ENCODE peak calls at places on chromosomes 11 and 22, in ten cellular contexts. One of them, this sample, is unnamed.
A peak's percentile ranks its signal among the peaks of the same experiment; 100 is the strongest.

GRCh38 chr11:22432331-22433065 is 94.3 kb downstream of the SLC17A6 start:
- DNase-seq in hepatocyte: no peak
- DNase-seq in adrenal gland: peak; percentile 62
- DNase-seq in activated CD4-positive, CD25-positive, alpha-beta regulatory T cell treated with anti-CD3 and anti-CD28 coated beads, Interleukin-2, amount 50 U/mL, for 72 hours: no peak
- DNase-seq in GM18507: no peak
- DNase-seq in colonic mucosa: no peak
- DNase-seq in stimulated activated CD4-positive, alpha-beta T cell treated with anti-CD3 and anti-CD28 coated beads, Interleukin-1b, Interleukin-23, amount 100 ng/mL, for 4 hours: no peak
- DNase-seq in astrocyte: peak; percentile 57
- DNase-seq in cardiac muscle cell: no peak
- DNase-seq in neuronal stem cell: peak; percentile 32
- DNase-seq in this sample: no peak

GRCh38 chr11:57071829-57072228 is 83.1 kb downstream of the OR5AK2 start:
- DNase-seq in hepatocyte: no peak
- DNase-seq in adrenal gland: no peak
- DNase-seq in activated CD4-positive, CD25-positive, alpha-beta regulatory T cell treated with anti-CD3 and anti-CD28 coated beads, Interleukin-2, amount 50 U/mL, for 72 hours: no peak
- DNase-seq in GM18507: no peak
- DNase-seq in colonic mucosa: no peak
- DNase-seq in stimulated activated CD4-positive, alpha-beta T cell treated with anti-CD3 and anti-CD28 coated beads, Interleukin-1b, Interleukin-23, amount 100 ng/mL, for 4 hours: no peak
- DNase-seq in astrocyte: peak; percentile 11
- DNase-seq in cardiac muscle cell: no peak
- DNase-seq in neuronal stem cell: no peak
- DNase-seq in this sample: no peak

GRCh38 chr11:16859651-16860050 is 121.2 kb downstream of the C11orf58 start:
- DNase-seq in hepatocyte: no peak
- DNase-seq in adrenal gland: no peak
- DNase-seq in activated CD4-positive, CD25-positive, alpha-beta regulatory T cell treated with anti-CD3 and anti-CD28 coated beads, Interleukin-2, amount 50 U/mL, for 72 hours: no peak
- DNase-seq in GM18507: no peak
- DNase-seq in colonic mucosa: no peak
- DNase-seq in stimulated activated CD4-positive, alpha-beta T cell treated with anti-CD3 and anti-CD28 coated beads, Interleukin-1b, Interleukin-23, amount 100 ng/mL, for 4 hours: no peak
- DNase-seq in astrocyte: no peak
- DNase-seq in cardiac muscle cell: no peak
- DNase-seq in neuronal stem cell: no peak
- DNase-seq in this sample: no peak

GRCh38 chr22:47568700-47569099 is 806.2 kb downstream of the TBC1D22A start:
- DNase-seq in hepatocyte: no peak
- DNase-seq in adrenal gland: no peak
- DNase-seq in activated CD4-positive, CD25-positive, alpha-beta regulatory T cell treated with anti-CD3 and anti-CD28 coated beads, Interleukin-2, amount 50 U/mL, for 72 hours: no peak
- DNase-seq in GM18507: no peak
- DNase-seq in colonic mucosa: no peak
- DNase-seq in stimulated activated CD4-positive, alpha-beta T cell treated with anti-CD3 and anti-CD28 coated beads, Interleukin-1b, Interleukin-23, amount 100 ng/mL, for 4 hours: no peak
- DNase-seq in astrocyte: no peak
- DNase-seq in cardiac muscle cell: no peak
- DNase-seq in neuronal stem cell: no peak
- DNase-seq in this sample: no peak

GRCh38 chr22:41940853-41941765 is 5.8 kb downstream of the CENPM start:
- DNase-seq in hepatocyte: peak; percentile 90
- DNase-seq in adrenal gland: peak; percentile 96
- DNase-seq in activated CD4-positive, CD25-positive, alpha-beta regulatory T cell treated with anti-CD3 and anti-CD28 coated beads, Interleukin-2, amount 50 U/mL, for 72 hours: peak; percentile 82
- DNase-seq in GM18507: no peak
- DNase-seq in colonic mucosa: peak; percentile 89
- DNase-seq in stimulated activated CD4-positive, alpha-beta T cell treated with anti-CD3 and anti-CD28 coated beads, Interleukin-1b, Interleukin-23, amount 100 ng/mL, for 4 hours: peak; percentile 77
- DNase-seq in astrocyte: peak; percentile 64
- DNase-seq in cardiac muscle cell: peak; percentile 86
- DNase-seq in neuronal stem cell: peak; percentile 70
- DNase-seq in this sample: peak; percentile 69

GRCh38 chr11:78798567-78799170 is 224.0 kb upstream of the NARS2 start:
- DNase-seq in hepatocyte: peak; percentile 80
- DNase-seq in adrenal gland: peak; percentile 83
- DNase-seq in activated CD4-positive, CD25-positive, alpha-beta regulatory T cell treated with anti-CD3 and anti-CD28 coated beads, Interleukin-2, amount 50 U/mL, for 72 hours: peak; percentile 34
- DNase-seq in GM18507: peak; percentile 30
- DNase-seq in colonic mucosa: peak; percentile 78
- DNase-seq in stimulated activated CD4-positive, alpha-beta T cell treated with anti-CD3 and anti-CD28 coated beads, Interleukin-1b, Interleukin-23, amount 100 ng/mL, for 4 hours: no peak
- DNase-seq in astrocyte: peak; percentile 42
- DNase-seq in cardiac muscle cell: peak; percentile 78
- DNase-seq in neuronal stem cell: peak; percentile 54
- DNase-seq in this sample: peak; percentile 39

GRCh38 chr11:62857541-62857982 is 18.2 kb upstream of the WDR74 start:
- DNase-seq in hepatocyte: no peak
- DNase-seq in adrenal gland: no peak
- DNase-seq in activated CD4-positive, CD25-positive, alpha-beta regulatory T cell treated with anti-CD3 and anti-CD28 coated beads, Interleukin-2, amount 50 U/mL, for 72 hours: no peak
- DNase-seq in GM18507: no peak
- DNase-seq in colonic mucosa: peak; percentile 21
- DNase-seq in stimulated activated CD4-positive, alpha-beta T cell treated with anti-CD3 and anti-CD28 coated beads, Interleukin-1b, Interleukin-23, amount 100 ng/mL, for 4 hours: no peak
- DNase-seq in astrocyte: no peak
- DNase-seq in cardiac muscle cell: no peak
- DNase-seq in neuronal stem cell: no peak
- DNase-seq in this sample: no peak

GRCh38 chr11:119134389-119134978 is 13.1 kb downstream of the HINFP start:
- DNase-seq in hepatocyte: no peak
- DNase-seq in adrenal gland: no peak
- DNase-seq in activated CD4-positive, CD25-positive, alpha-beta regulatory T cell treated with anti-CD3 and anti-CD28 coated beads, Interleukin-2, amount 50 U/mL, for 72 hours: no peak
- DNase-seq in GM18507: no peak
- DNase-seq in colonic mucosa: no peak
- DNase-seq in stimulated activated CD4-positive, alpha-beta T cell treated with anti-CD3 and anti-CD28 coated beads, Interleukin-1b, Interleukin-23, amount 100 ng/mL, for 4 hours: no peak
- DNase-seq in astrocyte: no peak
- DNase-seq in cardiac muscle cell: no peak
- DNase-seq in neuronal stem cell: no peak
- DNase-seq in this sample: no peak

GRCh38 chr11:108364159-108364558 is 103.2 kb downstream of the C11orf65 start:
- DNase-seq in hepatocyte: no peak
- DNase-seq in adrenal gland: no peak
- DNase-seq in activated CD4-positive, CD25-positive, alpha-beta regulatory T cell treated with anti-CD3 and anti-CD28 coated beads, Interleukin-2, amount 50 U/mL, for 72 hours: no peak
- DNase-seq in GM18507: no peak
- DNase-seq in colonic mucosa: no peak
- DNase-seq in stimulated activated CD4-positive, alpha-beta T cell treated with anti-CD3 and anti-CD28 coated beads, Interleukin-1b, Interleukin-23, amount 100 ng/mL, for 4 hours: no peak
- DNase-seq in astrocyte: peak; percentile 38
- DNase-seq in cardiac muscle cell: no peak
- DNase-seq in neuronal stem cell: no peak
- DNase-seq in this sample: no peak

GRCh38 chr11:8023831-8024555 is 36.9 kb downstream of the EIF3F start:
- DNase-seq in hepatocyte: no peak
- DNase-seq in adrenal gland: peak; percentile 41
- DNase-seq in activated CD4-positive, CD25-positive, alpha-beta regulatory T cell treated with anti-CD3 and anti-CD28 coated beads, Interleukin-2, amount 50 U/mL, for 72 hours: no peak
- DNase-seq in GM18507: no peak
- DNase-seq in colonic mucosa: no peak
- DNase-seq in stimulated activated CD4-positive, alpha-beta T cell treated with anti-CD3 and anti-CD28 coated beads, Interleukin-1b, Interleukin-23, amount 100 ng/mL, for 4 hours: no peak
- DNase-seq in astrocyte: peak; percentile 23
- DNase-seq in cardiac muscle cell: no peak
- DNase-seq in neuronal stem cell: no peak
- DNase-seq in this sample: no peak

GRCh38 chr22:38239101-38239761 is 33.6 kb downstream of the TMEM184B start:
- DNase-seq in hepatocyte: peak; percentile 71
- DNase-seq in adrenal gland: peak; percentile 82
- DNase-seq in activated CD4-positive, CD25-positive, alpha-beta regulatory T cell treated with anti-CD3 and anti-CD28 coated beads, Interleukin-2, amount 50 U/mL, for 72 hours: no peak
- DNase-seq in GM18507: no peak
- DNase-seq in colonic mucosa: no peak
- DNase-seq in stimulated activated CD4-positive, alpha-beta T cell treated with anti-CD3 and anti-CD28 coated beads, Interleukin-1b, Interleukin-23, amount 100 ng/mL, for 4 hours: no peak
- DNase-seq in astrocyte: peak; percentile 94
- DNase-seq in cardiac muscle cell: peak; percentile 25
- DNase-seq in neuronal stem cell: no peak
- DNase-seq in this sample: no peak

GRCh38 chr11:27285761-27286160 is 77.3 kb downstream of the CCDC34 start:
- DNase-seq in hepatocyte: no peak
- DNase-seq in adrenal gland: no peak
- DNase-seq in activated CD4-positive, CD25-positive, alpha-beta regulatory T cell treated with anti-CD3 and anti-CD28 coated beads, Interleukin-2, amount 50 U/mL, for 72 hours: no peak
- DNase-seq in GM18507: no peak
- DNase-seq in colonic mucosa: no peak
- DNase-seq in stimulated activated CD4-positive, alpha-beta T cell treated with anti-CD3 and anti-CD28 coated beads, Interleukin-1b, Interleukin-23, amount 100 ng/mL, for 4 hours: no peak
- DNase-seq in astrocyte: no peak
- DNase-seq in cardiac muscle cell: peak; percentile 18
- DNase-seq in neuronal stem cell: no peak
- DNase-seq in this sample: no peak

GRCh38 chr11:15819679-15820286 is 536.6 kb downstream of the SOX6 start:
- DNase-seq in hepatocyte: peak; percentile 69
- DNase-seq in adrenal gland: peak; percentile 85
- DNase-seq in activated CD4-positive, CD25-positive, alpha-beta regulatory T cell treated with anti-CD3 and anti-CD28 coated beads, Interleukin-2, amount 50 U/mL, for 72 hours: peak; percentile 30
- DNase-seq in GM18507: peak; percentile 29
- DNase-seq in colonic mucosa: peak; percentile 86
- DNase-seq in stimulated activated CD4-positive, alpha-beta T cell treated with anti-CD3 and anti-CD28 coated beads, Interleukin-1b, Interleukin-23, amount 100 ng/mL, for 4 hours: no peak
- DNase-seq in astrocyte: no peak
- DNase-seq in cardiac muscle cell: peak; percentile 69
- DNase-seq in neuronal stem cell: no peak
- DNase-seq in this sample: peak; percentile 42

GRCh38 chr11:37712246-37712645 is 1114.2 kb upstream of the RAG2 start:
- DNase-seq in hepatocyte: peak; percentile 13
- DNase-seq in adrenal gland: no peak
- DNase-seq in activated CD4-positive, CD25-positive, alpha-beta regulatory T cell treated with anti-CD3 and anti-CD28 coated beads, Interleukin-2, amount 50 U/mL, for 72 hours: no peak
- DNase-seq in GM18507: no peak
- DNase-seq in colonic mucosa: no peak
- DNase-seq in stimulated activated CD4-positive, alpha-beta T cell treated with anti-CD3 and anti-CD28 coated beads, Interleukin-1b, Interleukin-23, amount 100 ng/mL, for 4 hours: no peak
- DNase-seq in astrocyte: no peak
- DNase-seq in cardiac muscle cell: peak; percentile 39
- DNase-seq in neuronal stem cell: peak; percentile 14
- DNase-seq in this sample: peak; percentile 22

GRCh38 chr11:8501838-8502237 is 92.2 kb downstream of the STK33 start:
- DNase-seq in hepatocyte: no peak
- DNase-seq in adrenal gland: no peak
- DNase-seq in activated CD4-positive, CD25-positive, alpha-beta regulatory T cell treated with anti-CD3 and anti-CD28 coated beads, Interleukin-2, amount 50 U/mL, for 72 hours: no peak
- DNase-seq in GM18507: no peak
- DNase-seq in colonic mucosa: no peak
- DNase-seq in stimulated activated CD4-positive, alpha-beta T cell treated with anti-CD3 and anti-CD28 coated beads, Interleukin-1b, Interleukin-23, amount 100 ng/mL, for 4 hours: no peak
- DNase-seq in astrocyte: peak; percentile 33
- DNase-seq in cardiac muscle cell: no peak
- DNase-seq in neuronal stem cell: no peak
- DNase-seq in this sample: no peak

GRCh38 chr22:46193898-46194310 is 43.6 kb downstream of the PPARA start:
- DNase-seq in hepatocyte: no peak
- DNase-seq in adrenal gland: no peak
- DNase-seq in activated CD4-positive, CD25-positive, alpha-beta regulatory T cell treated with anti-CD3 and anti-CD28 coated beads, Interleukin-2, amount 50 U/mL, for 72 hours: no peak
- DNase-seq in GM18507: no peak
- DNase-seq in colonic mucosa: peak; percentile 83
- DNase-seq in stimulated activated CD4-positive, alpha-beta T cell treated with anti-CD3 and anti-CD28 coated beads, Interleukin-1b, Interleukin-23, amount 100 ng/mL, for 4 hours: no peak
- DNase-seq in astrocyte: no peak
- DNase-seq in cardiac muscle cell: no peak
- DNase-seq in neuronal stem cell: no peak
- DNase-seq in this sample: no peak

GRCh38 chr11:86374121-86374520 is 566 bp upstream of the CCDC81 start:
- DNase-seq in hepatocyte: no peak
- DNase-seq in adrenal gland: no peak
- DNase-seq in activated CD4-positive, CD25-positive, alpha-beta regulatory T cell treated with anti-CD3 and anti-CD28 coated beads, Interleukin-2, amount 50 U/mL, for 72 hours: no peak
- DNase-seq in GM18507: no peak
- DNase-seq in colonic mucosa: no peak
- DNase-seq in stimulated activated CD4-positive, alpha-beta T cell treated with anti-CD3 and anti-CD28 coated beads, Interleukin-1b, Interleukin-23, amount 100 ng/mL, for 4 hours: no peak
- DNase-seq in astrocyte: no peak
- DNase-seq in cardiac muscle cell: peak; percentile 0
- DNase-seq in neuronal stem cell: no peak
- DNase-seq in this sample: no peak

GRCh38 chr11:132588366-132588765 is 943.9 kb downstream of the OPCML start:
- DNase-seq in hepatocyte: no peak
- DNase-seq in adrenal gland: no peak
- DNase-seq in activated CD4-positive, CD25-positive, alpha-beta regulatory T cell treated with anti-CD3 and anti-CD28 coated beads, Interleukin-2, amount 50 U/mL, for 72 hours: no peak
- DNase-seq in GM18507: no peak
- DNase-seq in colonic mucosa: no peak
- DNase-seq in stimulated activated CD4-positive, alpha-beta T cell treated with anti-CD3 and anti-CD28 coated beads, Interleukin-1b, Interleukin-23, amount 100 ng/mL, for 4 hours: no peak
- DNase-seq in astrocyte: peak; percentile 38
- DNase-seq in cardiac muscle cell: no peak
- DNase-seq in neuronal stem cell: no peak
- DNase-seq in this sample: no peak

GRCh38 chr11:74072721-74073120 is 63.8 kb upstream of the UCP3 start:
- DNase-seq in hepatocyte: no peak
- DNase-seq in adrenal gland: no peak
- DNase-seq in activated CD4-positive, CD25-positive, alpha-beta regulatory T cell treated with anti-CD3 and anti-CD28 coated beads, Interleukin-2, amount 50 U/mL, for 72 hours: no peak
- DNase-seq in GM18507: no peak
- DNase-seq in colonic mucosa: no peak
- DNase-seq in stimulated activated CD4-positive, alpha-beta T cell treated with anti-CD3 and anti-CD28 coated beads, Interleukin-1b, Interleukin-23, amount 100 ng/mL, for 4 hours: no peak
- DNase-seq in astrocyte: no peak
- DNase-seq in cardiac muscle cell: no peak
- DNase-seq in neuronal stem cell: no peak
- DNase-seq in this sample: no peak

GRCh38 chr11:100525635-100526034 is 161.5 kb upstream of the ARHGAP42 start:
- DNase-seq in hepatocyte: no peak
- DNase-seq in adrenal gland: no peak
- DNase-seq in activated CD4-positive, CD25-positive, alpha-beta regulatory T cell treated with anti-CD3 and anti-CD28 coated beads, Interleukin-2, amount 50 U/mL, for 72 hours: no peak
- DNase-seq in GM18507: no peak
- DNase-seq in colonic mucosa: no peak
- DNase-seq in stimulated activated CD4-positive, alpha-beta T cell treated with anti-CD3 and anti-CD28 coated beads, Interleukin-1b, Interleukin-23, amount 100 ng/mL, for 4 hours: no peak
- DNase-seq in astrocyte: no peak
- DNase-seq in cardiac muscle cell: no peak
- DNase-seq in neuronal stem cell: no peak
- DNase-seq in this sample: no peak

GRCh38 chr11:63023851-63024648 is 8.4 kb upstream of the SLC22A8 start:
- DNase-seq in hepatocyte: peak; percentile 91
- DNase-seq in adrenal gland: peak; percentile 96
- DNase-seq in activated CD4-positive, CD25-positive, alpha-beta regulatory T cell treated with anti-CD3 and anti-CD28 coated beads, Interleukin-2, amount 50 U/mL, for 72 hours: peak; percentile 87
- DNase-seq in GM18507: peak; percentile 65
- DNase-seq in colonic mucosa: peak; percentile 88
- DNase-seq in stimulated activated CD4-positive, alpha-beta T cell treated with anti-CD3 and anti-CD28 coated beads, Interleukin-1b, Interleukin-23, amount 100 ng/mL, for 4 hours: peak; percentile 88
- DNase-seq in astrocyte: peak; percentile 19
- DNase-seq in cardiac muscle cell: peak; percentile 87
- DNase-seq in neuronal stem cell: peak; percentile 79
- DNase-seq in this sample: peak; percentile 59

GRCh38 chr11:79400717-79401330 is 40.0 kb downstream of the TENM4 start:
- DNase-seq in hepatocyte: peak; percentile 46
- DNase-seq in adrenal gland: peak; percentile 88
- DNase-seq in activated CD4-positive, CD25-positive, alpha-beta regulatory T cell treated with anti-CD3 and anti-CD28 coated beads, Interleukin-2, amount 50 U/mL, for 72 hours: no peak
- DNase-seq in GM18507: no peak
- DNase-seq in colonic mucosa: peak; percentile 40
- DNase-seq in stimulated activated CD4-positive, alpha-beta T cell treated with anti-CD3 and anti-CD28 coated beads, Interleukin-1b, Interleukin-23, amount 100 ng/mL, for 4 hours: no peak
- DNase-seq in astrocyte: no peak
- DNase-seq in cardiac muscle cell: peak; percentile 60
- DNase-seq in neuronal stem cell: peak; percentile 17
- DNase-seq in this sample: peak; percentile 38

GRCh38 chr11:71391352-71391751 is 56.8 kb downstream of the DHCR7 start:
- DNase-seq in hepatocyte: no peak
- DNase-seq in adrenal gland: no peak
- DNase-seq in activated CD4-positive, CD25-positive, alpha-beta regulatory T cell treated with anti-CD3 and anti-CD28 coated beads, Interleukin-2, amount 50 U/mL, for 72 hours: no peak
- DNase-seq in GM18507: no peak
- DNase-seq in colonic mucosa: no peak
- DNase-seq in stimulated activated CD4-positive, alpha-beta T cell treated with anti-CD3 and anti-CD28 coated beads, Interleukin-1b, Interleukin-23, amount 100 ng/mL, for 4 hours: no peak
- DNase-seq in astrocyte: no peak
- DNase-seq in cardiac muscle cell: no peak
- DNase-seq in neuronal stem cell: no peak
- DNase-seq in this sample: no peak

GRCh38 chr11:16099501-16099900 is 256.8 kb downstream of the SOX6 start:
- DNase-seq in hepatocyte: no peak
- DNase-seq in adrenal gland: no peak
- DNase-seq in activated CD4-positive, CD25-positive, alpha-beta regulatory T cell treated with anti-CD3 and anti-CD28 coated beads, Interleukin-2, amount 50 U/mL, for 72 hours: no peak
- DNase-seq in GM18507: no peak
- DNase-seq in colonic mucosa: no peak
- DNase-seq in stimulated activated CD4-positive, alpha-beta T cell treated with anti-CD3 and anti-CD28 coated beads, Interleukin-1b, Interleukin-23, amount 100 ng/mL, for 4 hours: no peak
- DNase-seq in astrocyte: no peak
- DNase-seq in cardiac muscle cell: no peak
- DNase-seq in neuronal stem cell: no peak
- DNase-seq in this sample: peak; percentile 51

GRCh38 chr11:130839950-130840666 is 76.2 kb downstream of the SNX19 start:
- DNase-seq in hepatocyte: no peak
- DNase-seq in adrenal gland: no peak
- DNase-seq in activated CD4-positive, CD25-positive, alpha-beta regulatory T cell treated with anti-CD3 and anti-CD28 coated beads, Interleukin-2, amount 50 U/mL, for 72 hours: no peak
- DNase-seq in GM18507: no peak
- DNase-seq in colonic mucosa: no peak
- DNase-seq in stimulated activated CD4-positive, alpha-beta T cell treated with anti-CD3 and anti-CD28 coated beads, Interleukin-1b, Interleukin-23, amount 100 ng/mL, for 4 hours: no peak
- DNase-seq in astrocyte: no peak
- DNase-seq in cardiac muscle cell: no peak
- DNase-seq in neuronal stem cell: no peak
- DNase-seq in this sample: no peak

GRCh38 chr11:45791524-45791923 is 13.4 kb upstream of the SLC35C1 start:
- DNase-seq in hepatocyte: no peak
- DNase-seq in adrenal gland: peak; percentile 3
- DNase-seq in activated CD4-positive, CD25-positive, alpha-beta regulatory T cell treated with anti-CD3 and anti-CD28 coated beads, Interleukin-2, amount 50 U/mL, for 72 hours: no peak
- DNase-seq in GM18507: no peak
- DNase-seq in colonic mucosa: no peak
- DNase-seq in stimulated activated CD4-positive, alpha-beta T cell treated with anti-CD3 and anti-CD28 coated beads, Interleukin-1b, Interleukin-23, amount 100 ng/mL, for 4 hours: no peak
- DNase-seq in astrocyte: no peak
- DNase-seq in cardiac muscle cell: no peak
- DNase-seq in neuronal stem cell: no peak
- DNase-seq in this sample: no peak

GRCh38 chr11:75103380-75104026 is 6.8 kb upstream of the OR2AT4 start:
- DNase-seq in hepatocyte: no peak
- DNase-seq in adrenal gland: no peak
- DNase-seq in activated CD4-positive, CD25-positive, alpha-beta regulatory T cell treated with anti-CD3 and anti-CD28 coated beads, Interleukin-2, amount 50 U/mL, for 72 hours: no peak
- DNase-seq in GM18507: no peak
- DNase-seq in colonic mucosa: no peak
- DNase-seq in stimulated activated CD4-positive, alpha-beta T cell treated with anti-CD3 and anti-CD28 coated beads, Interleukin-1b, Interleukin-23, amount 100 ng/mL, for 4 hours: no peak
- DNase-seq in astrocyte: peak; percentile 68
- DNase-seq in cardiac muscle cell: no peak
- DNase-seq in neuronal stem cell: no peak
- DNase-seq in this sample: peak; percentile 12

GRCh38 chr22:35509451-35509850 is 31.2 kb upstream of the RASD2 start:
- DNase-seq in hepatocyte: no peak
- DNase-seq in adrenal gland: no peak
- DNase-seq in activated CD4-positive, CD25-positive, alpha-beta regulatory T cell treated with anti-CD3 and anti-CD28 coated beads, Interleukin-2, amount 50 U/mL, for 72 hours: no peak
- DNase-seq in GM18507: no peak
- DNase-seq in colonic mucosa: no peak
- DNase-seq in stimulated activated CD4-positive, alpha-beta T cell treated with anti-CD3 and anti-CD28 coated beads, Interleukin-1b, Interleukin-23, amount 100 ng/mL, for 4 hours: no peak
- DNase-seq in astrocyte: no peak
- DNase-seq in cardiac muscle cell: no peak
- DNase-seq in neuronal stem cell: no peak
- DNase-seq in this sample: no peak